ENCODE peak calls at places on chromosomes 2 and 18, in ten cellular contexts. A is transverse colon, Z is Peyer's patch, R is K562, F is GM12878, Y is sigmoid colon, K is IMR-90, D is prostate gland, W is A549, N is adrenal gland. P is an unnamed sample.
A peak's percentile ranks its signal among the peaks of the same experiment; 100 is the strongest.

GRCh38 chr18:8601277-8602032 is 7.8 kb upstream of the RAB12 start:
- DNase-seq in W (no peak), Y (no peak), A (no peak), Z (no peak), F (peak; percentile 87), N (no peak), D (no peak), K (no peak), R (no peak), P (no peak)

GRCh38 chr2:157480182-157480961 is 36.5 kb upstream of the CYTIP start:
- DNase-seq in K (peak; percentile 24), N (no peak), Z (peak; percentile 54), A (peak; percentile 21), D (no peak), W (no peak), R (no peak), Y (no peak), F (no peak), P (no peak)

GRCh38 chr2:110642360-110642759 is 35.5 kb downstream of the BUB1 start:
- DNase-seq in D (no peak), Z (no peak), W (no peak), F (no peak), R (no peak), N (no peak), Y (no peak), K (no peak), A (no peak), P (no peak)

GRCh38 chr2:240588006-240588655 is 1.6 kb downstream of the CAPN10 start:
- DNase-seq in D (no peak), K (no peak), A (no peak), N (no peak), Z (peak; percentile 39), Y (peak; percentile 60), R (no peak), W (no peak), F (no peak), P (no peak)

GRCh38 chr2:19569300-19569791 is 210.9 kb upstream of the OSR1 start:
- DNase-seq in R (no peak), A (no peak), N (no peak), Y (no peak), D (no peak), F (no peak), Z (no peak), W (peak; percentile 25), K (peak; percentile 16), P (no peak)

GRCh38 chr2:207122914-207123744 is 42.6 kb downstream of the KLF7 start:
- DNase-seq in Y (no peak), K (no peak), Z (no peak), W (no peak), N (no peak), D (no peak), R (no peak), F (no peak), A (no peak), P (no peak)

GRCh38 chr18:74073957-74074356 is 73.7 kb downstream of the FBXO15 start:
- DNase-seq in R (no peak), F (no peak), N (no peak), A (no peak), Y (no peak), D (no peak), W (no peak), K (no peak), Z (no peak), P (no peak)

GRCh38 chr2:179612108-179612507 is 249.3 kb downstream of the ZNF385B start:
- DNase-seq in A (no peak), N (peak; percentile 60), Z (no peak), D (no peak), F (no peak), Y (no peak), W (no peak), R (no peak), K (peak; percentile 75), P (no peak)

GRCh38 chr2:230225486-230225885 is at the start of gene SP140:
- DNase-seq in W (no peak), Z (no peak), D (no peak), N (peak; percentile 65), A (peak; percentile 73), Y (peak; percentile 65), K (no peak), R (no peak), F (peak; percentile 80), P (peak; percentile 20)

GRCh38 chr2:86584164-86584913 is 21.1 kb upstream of the CHMP3 start:
- DNase-seq in A (no peak), K (no peak), F (no peak), R (peak; percentile 22), N (no peak), Z (no peak), W (no peak), Y (no peak), D (no peak), P (no peak)

GRCh38 chr18:56112013-56112749 is 524.2 kb upstream of the TCF4 start:
- DNase-seq in F (peak; percentile 45), K (peak; percentile 75), D (no peak), R (no peak), W (no peak), N (no peak), Z (no peak), Y (no peak), A (no peak), P (no peak)

GRCh38 chr2:173860082-173860481 is 105.1 kb downstream of the SP3 start:
- DNase-seq in Z (no peak), N (no peak), R (no peak), A (no peak), W (no peak), F (no peak), D (no peak), K (no peak), Y (no peak), P (no peak)

DNA sequence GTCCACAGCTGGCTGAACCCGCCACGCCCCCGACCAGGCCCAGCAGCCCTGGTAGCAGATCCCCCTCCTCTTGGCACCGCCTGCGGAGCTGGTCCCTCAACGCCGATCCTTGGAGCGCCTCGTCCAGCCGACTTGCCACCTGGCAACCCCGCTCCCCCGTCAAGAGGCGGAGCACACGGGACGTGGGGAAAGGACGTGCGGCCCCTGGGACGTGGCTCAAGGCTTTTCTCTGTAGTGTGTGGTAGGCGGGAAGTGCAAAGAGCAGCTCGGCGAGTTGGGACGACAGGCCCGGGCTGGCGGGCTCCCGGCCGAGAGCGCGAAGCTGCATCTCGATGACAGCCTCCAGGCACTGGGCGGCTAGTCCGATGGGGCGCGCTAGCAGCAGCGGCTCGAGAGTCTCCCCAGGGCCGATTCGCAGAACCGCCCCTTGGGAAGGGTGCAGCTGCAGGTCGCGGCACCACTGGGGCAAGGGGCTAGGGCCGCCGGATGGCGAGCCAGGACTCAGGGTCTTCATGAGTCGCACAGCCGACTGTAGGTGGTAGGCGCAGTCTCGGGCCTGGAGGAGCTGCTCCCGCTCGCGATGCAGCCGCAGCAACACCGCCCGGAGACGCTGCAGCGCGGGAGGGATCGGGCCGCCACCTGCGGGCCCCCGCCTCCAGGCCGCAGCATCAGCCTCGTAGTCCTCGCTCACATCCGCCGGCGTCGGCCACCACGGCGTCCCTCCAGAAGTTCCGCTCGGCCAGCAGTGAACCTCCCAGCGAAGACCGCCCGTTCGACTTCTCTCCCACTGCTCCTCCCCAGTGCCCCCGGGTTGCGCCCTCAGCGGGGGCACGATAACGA is 617 bp downstream of the CCDC142 start:
- DNase-seq in K (no peak), W (no peak), R (peak; percentile 51), Y (no peak), N (no peak), F (no peak), A (peak; percentile 35), D (no peak), Z (no peak), P (no peak)
- TF ChIP-seq POLR2A in K (no peak), W (no peak), R (no peak), Y (no peak), N (no peak), F (peak; percentile 65), A (no peak), D (no peak), Z (no peak), P (no peak)

DNA sequence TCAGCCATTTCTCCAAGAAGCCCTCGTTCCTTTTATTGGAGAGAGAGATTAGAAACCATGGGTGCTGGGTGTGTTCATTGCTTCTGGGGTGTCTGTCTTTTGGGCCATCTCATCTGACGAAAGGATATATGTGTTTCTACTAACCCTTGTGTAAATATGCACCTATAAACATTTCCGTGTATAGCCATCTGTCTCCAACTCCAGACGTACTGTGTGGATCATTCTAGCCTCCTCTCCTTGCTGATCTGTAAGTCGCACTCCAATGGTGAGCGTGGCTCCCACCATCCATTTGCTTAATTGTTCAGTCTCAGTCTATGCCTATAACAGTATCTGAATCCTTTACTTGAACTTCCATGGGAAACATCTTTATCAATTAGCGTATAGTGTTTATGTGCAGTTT is 1.8 kb downstream of the RBFA start:
- DNase-seq in W (no peak), N (no peak), R (peak; percentile 52), Y (no peak), A (no peak), K (no peak), F (no peak), Z (no peak), D (no peak), P (no peak)
- H3K4me3 ChIP-seq in W (no peak overlapping the region), N (no peak overlapping the region), R (peak overlapping the region; percentile 78), Y (no peak overlapping the region), A (no peak overlapping the region), K (no peak overlapping the region), F (peak overlapping the region; percentile 79), Z (no peak overlapping the region), D (no peak overlapping the region), P (no peak overlapping the region)

DNA sequence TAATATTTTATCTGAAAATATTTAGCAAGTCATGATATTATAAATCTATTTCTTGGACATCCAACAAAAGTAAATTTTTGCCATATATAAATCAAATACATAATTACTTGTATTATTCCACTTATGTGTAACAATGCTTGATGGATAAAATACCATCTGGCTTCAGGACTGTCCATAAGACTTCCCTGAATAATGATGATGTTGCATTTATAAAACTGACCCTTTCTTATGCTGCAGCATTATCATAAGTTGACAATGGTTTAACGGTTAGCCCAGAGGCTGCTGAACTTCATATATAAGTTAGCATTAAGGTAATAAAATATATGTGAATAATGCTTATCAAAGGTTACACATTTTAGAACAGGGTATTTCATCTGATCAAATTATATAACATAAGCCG is 95.4 kb downstream of the CDH2 start:
- DNase-seq in A (no peak), Z (no peak), N (no peak), Y (no peak), W (no peak), D (no peak), F (no peak), R (no peak), K (no peak), P (no peak)
- H3K4me1 ChIP-seq in A (no peaks in the 10 kb centered on the region), Z (no peaks in the 10 kb centered on the region), N (peaks cover 8% of the 10 kb centered on the region), Y (no peaks in the 10 kb centered on the region), W (peaks cover 71% of the 10 kb centered on the region), D (no peaks in the 10 kb centered on the region), F (no peaks in the 10 kb centered on the region), R (no peaks in the 10 kb centered on the region), K (peaks cover 10% of the 10 kb centered on the region), P (no peaks in the 10 kb centered on the region)

GRCh38 chr2:124001681-124002080 is 23.4 kb upstream of the CNTNAP5 start:
- DNase-seq in W (no peak), A (no peak), F (no peak), R (no peak), N (peak; percentile 62), D (no peak), Z (no peak), Y (no peak), K (no peak), P (no peak)
- TF ChIP-seq POLR2A in W (no peak), A (no peak), F (no peak), R (no peak), N (no peak), D (no peak), Z (no peak), Y (no peak), K (no peak), P (no peak)

P was measured in thyroid gland.